ENCODE peak calls at places on chromosomes 13 and 19, in ten cellular contexts. S is HFF-Myc, G is PC-9, H is endodermal cell, D is AG04449, B is fibroblast of pulmonary artery, O is ascending aorta, Z is thyroid gland, N is neural progenitor cell, U is skeletal muscle cell. F is an unnamed sample.

GRCh38 chr13:73065665-73066350 is 7.0 kb downstream of the KLF5 start:
- DNase-seq in S (no peak), G (peak; percentile 40), H (no peak), D (no peak), B (no peak), O (no peak), Z (peak; percentile 65), N (no peak), U (no peak), F (no peak)

GRCh38 chr13:98068511-98068910 is 74.4 kb upstream of the FARP1 start:
- DNase-seq in S (no peak), G (peak; percentile 14), H (no peak), D (no peak), B (no peak), O (no peak), Z (no peak), N (no peak), U (no peak), F (no peak)

GRCh38 chr13:101925731-101926130 is 473.3 kb downstream of the ITGBL1 start:
- DNase-seq in S (no peak), G (no peak), H (no peak), D (no peak), B (no peak), O (no peak), Z (no peak), N (peak; percentile 25), U (no peak), F (no peak)

GRCh38 chr19:29303707-29304090 is 90.7 kb upstream of the UQCRFS1 start:
- DNase-seq in S (no peak), G (no peak), H (no peak), D (no peak), B (no peak), O (no peak), Z (no peak), N (no peak), U (no peak), F (no peak)

GRCh38 chr19:4524808-4525562 is 6.7 kb upstream of the PLIN4 start:
- DNase-seq in S (no peak), G (peak; percentile 46), H (peak; percentile 92), D (no peak), B (peak; percentile 58), O (no peak), Z (peak; percentile 32), N (peak; percentile 61), U (no peak), F (peak; percentile 47)

GRCh38 chr13:36323951-36324566 is 22.1 kb downstream of the SPART start:
- DNase-seq in S (no peak), G (no peak), H (peak; percentile 67), D (no peak), B (peak; percentile 17), O (no peak), Z (no peak), N (no peak), U (no peak), F (no peak)

GRCh38 chr13:109381546-109382180 is 404.7 kb downstream of the IRS2 start:
- DNase-seq in S (peak; percentile 53), G (no peak), H (no peak), D (peak; percentile 71), B (peak; percentile 72), O (no peak), Z (no peak), N (no peak), U (peak; percentile 65), F (no peak)

GRCh38 chr13:35888327-35888940 is 242.7 kb downstream of the DCLK1 start:
- DNase-seq in S (no peak), G (no peak), H (no peak), D (no peak), B (peak; percentile 14), O (no peak), Z (no peak), N (no peak), U (no peak), F (peak; percentile 10)

GRCh38 chr19:49335784-49336481 is 727 bp downstream of the CD37 start:
- DNase-seq in S (no peak), G (no peak), H (peak; percentile 11), D (no peak), B (no peak), O (peak; percentile 54), Z (no peak), N (no peak), U (no peak), F (no peak)

GRCh38 chr19:55080915-55081772 is 5.5 kb downstream of the EPS8L1 start:
- DNase-seq in S (no peak), G (no peak), H (peak; percentile 100), D (no peak), B (peak; percentile 70), O (peak; percentile 77), Z (peak; percentile 70), N (peak; percentile 85), U (no peak), F (peak; percentile 68)

GRCh38 chr19:18832331-18833140 is 777 bp downstream of the UPF1 start:
- DNase-seq in S (no peak), G (peak; percentile 29), H (peak; percentile 86), D (no peak), B (no peak), O (no peak), Z (peak; percentile 49), N (peak; percentile 65), U (no peak), F (peak; percentile 60)

GRCh38 chr13:32455594-32455903 is 27.6 kb upstream of the N4BP2L1 start:
- DNase-seq in S (no peak), G (no peak), H (no peak), D (no peak), B (no peak), O (no peak), Z (no peak), N (no peak), U (no peak), F (no peak)

GRCh38 chr13:61252213-61252612 is 163.4 kb downstream of the PCDH20 start:
- DNase-seq in S (no peak), G (no peak), H (no peak), D (no peak), B (no peak), O (no peak), Z (no peak), N (no peak), U (no peak), F (no peak)

GRCh38 chr13:20390526-20391175 is 135.0 kb downstream of the CRYL1 start:
- DNase-seq in S (no peak), G (no peak), H (peak; percentile 39), D (no peak), B (no peak), O (no peak), Z (no peak), N (no peak), U (no peak), F (no peak)

GRCh38 chr13:33615436-33615835 is 202.5 kb upstream of the RFC3 start:
- DNase-seq in S (no peak), G (no peak), H (no peak), D (no peak), B (no peak), O (no peak), Z (no peak), N (no peak), U (no peak), F (no peak)

GRCh38 chr13:33612641-33613638 is 205.0 kb upstream of the RFC3 start:
- DNase-seq in S (no peak), G (no peak), H (no peak), D (no peak), B (no peak), O (no peak), Z (no peak), N (no peak), U (no peak), F (no peak)

GRCh38 chr13:33610471-33611015 is 207.4 kb upstream of the RFC3 start:
- DNase-seq in S (no peak), G (no peak), H (peak; percentile 84), D (no peak), B (peak; percentile 13), O (peak; percentile 84), Z (peak; percentile 34), N (peak; percentile 58), U (no peak), F (peak; percentile 23)

GRCh38 chr13:33606692-33607091 is 211.3 kb upstream of the RFC3 start:
- DNase-seq in S (no peak), G (no peak), H (peak; percentile 69), D (no peak), B (peak; percentile 31), O (no peak), Z (no peak), N (peak; percentile 79), U (no peak), F (no peak)

GRCh38 chr13:33611016-33611805 is 206.7 kb upstream of the RFC3 start:
- DNase-seq in S (no peak), G (no peak), H (no peak), D (no peak), B (peak; percentile 93), O (peak; percentile 80), Z (peak; percentile 72), N (peak; percentile 81), U (peak; percentile 45), F (peak; percentile 58)
- H3K4me3 ChIP-seq in S (no peak overlapping the region), G (no peak overlapping the region), H (no peak overlapping the region), D (no peak overlapping the region), B (peak overlapping the region; percentile 29), O (peak overlapping the region; percentile 64), Z (no peak overlapping the region), N (peak overlapping the region; percentile 0), U (no peak overlapping the region), F (no peak overlapping the region)

GRCh38 chr13:111868716-111869115 is 198.2 kb upstream of the SOX1 start:
- DNase-seq in S (no peak), G (no peak), H (no peak), D (no peak), B (no peak), O (no peak), Z (no peak), N (no peak), U (no peak), F (no peak)
- H3K4me3 ChIP-seq in S (no peak overlapping the region), G (no peak overlapping the region), H (no peak overlapping the region), D (no peak overlapping the region), B (no peak overlapping the region), O (no peak overlapping the region), Z (no peak overlapping the region), N (no peak overlapping the region), U (no peak overlapping the region), F (no peak overlapping the region)

DNA sequence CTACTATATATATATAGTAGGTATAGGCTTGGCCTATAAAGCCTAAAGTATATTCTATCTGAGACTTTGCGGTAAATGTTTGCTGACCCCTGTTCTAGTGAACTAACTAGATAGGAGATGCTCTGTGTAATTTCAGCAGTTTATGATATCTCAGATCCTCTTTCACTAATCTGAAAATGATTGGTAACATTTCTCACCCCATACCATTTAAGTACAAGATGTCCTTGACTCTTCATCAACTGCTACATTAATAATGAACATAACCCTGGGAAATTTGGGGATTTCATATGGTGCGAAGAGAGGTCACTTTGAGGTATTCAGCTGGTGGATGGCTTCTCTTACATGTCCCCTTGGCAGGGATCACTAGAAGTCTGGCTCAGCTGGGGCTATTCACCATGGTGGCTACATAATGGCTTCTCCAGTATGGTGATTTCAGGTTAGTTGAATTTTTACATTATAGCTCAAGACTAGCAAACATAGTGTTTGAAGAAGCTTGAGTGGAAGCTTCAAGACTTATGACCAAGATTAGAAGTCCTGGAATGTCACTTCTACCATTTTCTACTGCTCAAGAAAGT is 103.6 kb upstream of the MYCBP2 start:
- DNase-seq in S (no peak), G (no peak), H (no peak), D (no peak), B (no peak), O (no peak), Z (no peak), N (no peak), U (no peak), F (no peak)
- H3K4me3 ChIP-seq in S (no peak overlapping the region), G (no peak overlapping the region), H (no peak overlapping the region), D (no peak overlapping the region), B (no peak overlapping the region), O (no peak overlapping the region), Z (no peak overlapping the region), N (no peak overlapping the region), U (no peak overlapping the region), F (no peak overlapping the region)

GRCh38 chr13:27954406-27954851 is 14.7 kb downstream of the CDX2 start:
- DNase-seq in S (no peak), G (no peak), H (peak; percentile 79), D (no peak), B (peak; percentile 13), O (no peak), Z (peak; percentile 19), N (peak; percentile 71), U (no peak), F (peak; percentile 25)
- H3K4me3 ChIP-seq in S (peak overlapping the region; percentile 21), G (no peak overlapping the region), H (no peak overlapping the region), D (peak overlapping the region; percentile 56), B (peak overlapping the region; percentile 21), O (peak overlapping the region; percentile 59), Z (peak overlapping the region; percentile 21), N (peak overlapping the region; percentile 45), U (peak overlapping the region; percentile 46), F (no peak overlapping the region)